ENCODE peak calls at places on chromosomes 13 and 19, in eight cellular contexts. F is heart left ventricle; D is endodermal cell; Q is HCT116; P is stomach; N is cardiac muscle cell; V is CD8-positive, alpha-beta T cell; L is fibroblast of lung. W is an unnamed sample.
A peak's percentile ranks its signal among the peaks of the same experiment; 100 is the strongest.

GRCh38 chr13:59261928-59262488 is 901.7 kb downstream of the DIAPH3 start:
- DNase-seq in P (no peak), D (peak; percentile 62), F (no peak), N (peak; percentile 60), L (peak; percentile 50), Q (no peak), V (no peak), W (no peak)

GRCh38 chr19:35155441-35155840 is 906 bp downstream of the FXYD5 start:
- DNase-seq in P (no peak), N (no peak), V (no peak), F (peak; percentile 73), D (no peak), L (no peak), Q (no peak), W (no peak)

GRCh38 chr19:7326105-7326877 is 22.4 kb upstream of the ARHGEF18 start:
- DNase-seq in Q (peak; percentile 39), L (peak; percentile 11), F (no peak), D (peak; percentile 93), P (no peak), N (no peak), V (no peak), W (no peak)

GRCh38 chr19:42424712-42425131 is 2.5 kb downstream of the LIPE start:
- DNase-seq in L (no peak), Q (no peak), D (peak; percentile 75), F (no peak), P (no peak), V (no peak), N (no peak), W (no peak)

GRCh38 chr13:44815507-44816074 is 173.7 kb downstream of the NUFIP1 start:
- DNase-seq in F (no peak), N (peak; percentile 18), D (peak; percentile 67), Q (peak; percentile 67), P (no peak), L (peak; percentile 92), V (no peak), W (peak; percentile 62)

GRCh38 chr13:41064493-41064892 is 3.2 kb downstream of the WBP4 start:
- DNase-seq in F (no peak), N (no peak), V (no peak), Q (no peak), D (no peak), L (peak; percentile 75), P (no peak), W (no peak)

GRCh38 chr13:48954086-48954485 is 21.6 kb upstream of the FNDC3A start:
- DNase-seq in L (peak; percentile 23), F (no peak), N (no peak), P (no peak), D (no peak), Q (no peak), V (no peak), W (no peak)

GRCh38 chr19:15101479-15102082 is 5.6 kb upstream of the SYDE1 start:
- DNase-seq in D (peak; percentile 90), L (peak; percentile 50), Q (peak; percentile 38), F (no peak), V (peak; percentile 35), N (peak; percentile 48), P (peak; percentile 52), W (no peak)

GRCh38 chr19:3343619-3344502 is 22.5 kb upstream of the NFIC start:
- DNase-seq in D (peak; percentile 81), F (peak; percentile 90), N (no peak), L (peak; percentile 92), V (no peak), P (peak; percentile 78), Q (peak; percentile 87), W (peak; percentile 63)

GRCh38 chr19:6292006-6292405 is 12.2 kb upstream of the MLLT1 start:
- DNase-seq in Q (peak; percentile 32), L (peak; percentile 15), P (no peak), D (no peak), F (no peak), V (no peak), N (no peak), W (no peak)

GRCh38 chr19:47228168-47228936 is 2.6 kb downstream of the BBC3 start:
- DNase-seq in F (peak; percentile 75), D (peak; percentile 80), L (peak; percentile 11), P (peak; percentile 45), N (peak; percentile 62), Q (no peak), V (peak; percentile 37), W (peak; percentile 35)

GRCh38 chr19:28289294-28290063 is 923.5 kb downstream of the UQCRFS1 start:
- DNase-seq in L (no peak), Q (no peak), N (no peak), P (no peak), F (no peak), V (no peak), D (peak; percentile 66), W (peak; percentile 32)

GRCh38 chr19:19500975-19501644 is 14.2 kb downstream of the TSSK6 start:
- DNase-seq in P (no peak), N (no peak), D (no peak), F (no peak), Q (no peak), L (no peak), V (no peak), W (no peak)

GRCh38 chr19:30968210-30968609 is 381.0 kb downstream of the TSHZ3 start:
- DNase-seq in D (peak; percentile 53), Q (no peak), N (no peak), F (no peak), P (no peak), V (no peak), L (no peak), W (no peak)

GRCh38 chr13:75316427-75316826 is 165.5 kb downstream of the TBC1D4 start:
- DNase-seq in V (no peak), N (no peak), L (peak; percentile 29), Q (no peak), F (no peak), D (no peak), P (no peak), W (no peak)

GRCh38 chr13:101624981-101625380 is 172.5 kb downstream of the ITGBL1 start:
- DNase-seq in Q (no peak), P (no peak), L (no peak), N (no peak), D (no peak), V (no peak), F (no peak), W (no peak)

GRCh38 chr13:33205804-33206221 is 79.7 kb downstream of the STARD13 start:
- DNase-seq in L (peak; percentile 69), D (no peak), P (no peak), F (no peak), Q (no peak), N (no peak), V (no peak), W (no peak)
- H3K27ac ChIP-seq in L (peak overlapping the region; percentile 71), D (no peak overlapping the region), P (no peak overlapping the region), F (peak overlapping the region; percentile 81), Q (no peak overlapping the region), N (no peak overlapping the region), V (no peak overlapping the region), W (peak overlapping the region; percentile 64)

GRCh38 chr13:79314652-79315051 is 91.4 kb downstream of the RBM26 start:
- DNase-seq in P (no peak), D (no peak), L (no peak), Q (no peak), N (no peak), V (no peak), F (no peak), W (no peak)

GRCh38 chr13:79309690-79310089 is 96.4 kb downstream of the RBM26 start:
- DNase-seq in D (no peak), N (no peak), Q (no peak), L (no peak), P (no peak), F (no peak), V (no peak), W (no peak)

GRCh38 chr13:79307866-79308298 is 98.2 kb downstream of the RBM26 start:
- DNase-seq in P (no peak), F (no peak), L (peak; percentile 26), Q (no peak), N (no peak), D (peak; percentile 57), V (no peak), W (no peak)

GRCh38 chr13:79311456-79311855 is 94.6 kb downstream of the RBM26 start:
- DNase-seq in Q (no peak), V (no peak), N (no peak), P (no peak), D (no peak), L (peak; percentile 63), F (no peak), W (no peak)

GRCh38 chr13:79312456-79312855 is 93.6 kb downstream of the RBM26 start:
- DNase-seq in V (no peak), Q (no peak), N (no peak), D (no peak), F (no peak), L (peak; percentile 21), P (no peak), W (no peak)
- H3K27ac ChIP-seq in V (no peak overlapping the region), Q (no peak overlapping the region), N (peak overlapping the region; percentile 40), D (no peak overlapping the region), F (no peak overlapping the region), L (no peak overlapping the region), P (no peak overlapping the region), W (no peak overlapping the region)

DNA sequence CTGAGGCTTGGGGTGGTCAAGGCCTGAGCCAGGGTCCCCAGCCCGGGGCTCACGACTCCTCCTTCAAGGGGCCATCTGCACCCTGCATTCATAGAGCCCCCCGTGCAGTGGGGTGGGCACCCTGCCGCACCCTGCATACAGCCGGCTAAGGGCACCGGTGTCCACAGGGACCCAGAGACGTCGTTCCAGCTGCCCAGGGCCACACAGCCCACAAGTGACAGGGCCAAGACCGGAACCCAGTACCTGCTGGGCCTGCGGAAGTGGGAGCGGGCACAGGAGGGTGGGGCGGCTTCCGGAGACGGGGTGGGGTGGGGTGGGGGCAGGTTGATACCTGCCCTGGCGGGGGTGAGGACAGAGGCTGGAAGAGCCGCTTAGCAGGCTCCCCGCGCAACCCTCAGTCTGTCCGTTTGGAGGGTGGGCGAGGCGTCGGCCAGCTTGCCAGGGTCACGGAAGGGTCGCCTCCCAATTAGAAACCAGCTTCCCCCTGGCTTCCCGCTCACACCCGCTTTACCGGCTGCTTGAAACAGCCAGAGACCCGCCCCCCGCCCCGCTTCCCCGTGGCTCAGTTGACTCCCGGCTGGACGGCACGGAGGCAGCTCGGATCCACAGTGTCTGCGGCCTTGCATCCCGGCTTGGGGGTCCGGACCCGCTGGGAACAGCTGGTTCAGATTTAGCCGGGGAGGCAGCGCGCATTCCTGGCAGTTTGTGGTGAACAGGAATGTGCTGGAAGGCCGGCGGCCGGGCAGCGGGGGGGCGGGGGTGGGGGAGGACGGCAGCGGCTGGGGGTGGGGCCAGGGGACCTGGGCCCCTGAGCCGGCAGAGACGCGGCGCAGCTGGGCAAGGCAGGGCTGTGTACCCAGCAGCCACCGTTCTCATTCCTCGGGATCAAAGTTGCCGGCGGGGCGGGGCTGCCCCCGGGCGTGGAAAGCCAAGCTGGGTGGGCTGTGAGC is 1.8 kb downstream of the CNN2 start:
- DNase-seq in D (peak; percentile 92), F (peak; percentile 86), L (peak; percentile 96), V (peak; percentile 56), P (peak; percentile 80), N (peak; percentile 86), Q (peak; percentile 52), W (no peak)
- H3K27ac ChIP-seq in D (peak overlapping the region; percentile 84), F (peak overlapping the region; percentile 33), L (peak overlapping the region; percentile 95), V (peak overlapping the region; percentile 74), P (peak overlapping the region; percentile 96), N (peak overlapping the region; percentile 100), Q (peak overlapping the region; percentile 99), W (peak overlapping the region; percentile 52)

GRCh38 chr13:89878904-89879303 is 1468.6 kb upstream of the MIR17HG start:
- DNase-seq in F (no peak), Q (no peak), D (no peak), V (no peak), N (no peak), P (no peak), L (no peak), W (no peak)

GRCh38 chr13:89880201-89880600 is 1467.3 kb upstream of the MIR17HG start:
- DNase-seq in P (no peak), V (no peak), L (no peak), N (no peak), Q (no peak), F (no peak), D (peak; percentile 36), W (no peak)

GRCh38 chr13:89883893-89884448 is 1463.5 kb upstream of the MIR17HG start:
- DNase-seq in V (no peak), P (no peak), Q (no peak), D (no peak), F (peak; percentile 40), N (no peak), L (no peak), W (no peak)
- H3K27ac ChIP-seq in V (no peak overlapping the region), P (no peak overlapping the region), Q (no peak overlapping the region), D (no peak overlapping the region), F (no peak overlapping the region), N (no peak overlapping the region), L (no peak overlapping the region), W (no peak overlapping the region)